ENCODE peak calls at places on chromosome 2, in five cellular contexts. J, L, E, P and O are unnamed samples.

GRCh38 chr2:51505533-51505932 is 473.6 kb upstream of the NRXN1 start:
- DNase-seq in P (no peak), L (no peak), E (no peak), J (no peak), O (no peak)

GRCh38 chr2:109062558-109063325 is 66.3 kb upstream of the SH3RF3 start:
- DNase-seq in E (no peak), P (no peak), J (no peak), L (no peak), O (no peak)

GRCh38 chr2:157056200-157056676 is 201.3 kb upstream of the GALNT5 start:
- DNase-seq in E (no peak), L (no peak), J (no peak), P (peak; percentile 14), O (no peak)

GRCh38 chr2:41241325-41242000 is 789.6 kb upstream of the SLC8A1 start:
- DNase-seq in L (no peak), P (no peak), E (no peak), J (no peak), O (no peak)

GRCh38 chr2:25119263-25119662 is 49.1 kb downstream of the POMC start:
- DNase-seq in E (no peak), P (no peak), L (no peak), J (no peak), O (no peak)

GRCh38 chr2:72150961-72151356 is 3.3 kb upstream of the CYP26B1 start:
- DNase-seq in E (no peak), P (peak; percentile 10), J (no peak), L (no peak), O (no peak)

GRCh38 chr2:241215421-241215820 is 26.9 kb downstream of the ANO7 start:
- DNase-seq in J (no peak), E (no peak), P (no peak), L (no peak), O (no peak)

GRCh38 chr2:176466918-176467452 is 197.7 kb downstream of the MTX2 start:
- DNase-seq in E (no peak), J (no peak), L (no peak), P (no peak), O (no peak)

GRCh38 chr2:97963880-97964279 is 31.9 kb downstream of the TMEM131 start:
- DNase-seq in J (no peak), E (no peak), P (no peak), L (no peak), O (no peak)

GRCh38 chr2:19731515-19731914 is 170.3 kb downstream of the TTC32 start:
- DNase-seq in L (no peak), J (no peak), P (no peak), E (no peak), O (no peak)

GRCh38 chr2:39379643-39380524 is 57.2 kb downstream of the MAP4K3 start:
- DNase-seq in J (peak; percentile 53), P (peak; percentile 40), E (peak; percentile 32), L (peak; percentile 44), O (peak; percentile 60)

GRCh38 chr2:186576614-186577013 is 13.2 kb upstream of the ITGAV start:
- DNase-seq in E (no peak), J (no peak), L (no peak), P (no peak), O (no peak)

GRCh38 chr2:111162718-111163331 is 42.1 kb downstream of the BCL2L11 start:
- DNase-seq in J (peak; percentile 24), L (peak; percentile 40), P (no peak), E (no peak), O (peak; percentile 59)

GRCh38 chr2:15846626-15847025 is 93.7 kb upstream of the MYCN start:
- DNase-seq in P (no peak), L (no peak), E (no peak), J (no peak), O (no peak)

GRCh38 chr2:232418466-232419244 is 12.0 kb downstream of the ALPG start:
- DNase-seq in L (no peak), E (no peak), J (peak; percentile 10), P (no peak), O (peak; percentile 63)

GRCh38 chr2:150182564-150183249 is 304.8 kb downstream of the RND3 start:
- DNase-seq in E (no peak), J (no peak), L (no peak), P (no peak), O (peak; percentile 67)

GRCh38 chr2:218367415-218368149 is 10.9 kb downstream of the CATIP start:
- DNase-seq in P (peak; percentile 82), J (peak; percentile 77), L (peak; percentile 80), E (peak; percentile 78), O (peak; percentile 84)

GRCh38 chr2:177207101-177207500 is 5.5 kb upstream of the HNRNPA3 start:
- DNase-seq in L (no peak), E (no peak), P (no peak), J (no peak), O (no peak)

GRCh38 chr2:101832114-101832513 is 134.6 kb downstream of the MAP4K4 start:
- DNase-seq in E (peak; percentile 29), P (no peak), L (no peak), J (no peak), O (peak; percentile 27)

GRCh38 chr2:16617282-16618266 is 48.1 kb downstream of the CYRIA start:
- DNase-seq in E (peak; percentile 30), J (no peak), L (no peak), P (peak; percentile 41), O (peak; percentile 56)

GRCh38 chr2:200523604-200524003 is 2.4 kb upstream of the SGO2 start:
- DNase-seq in J (no peak), L (no peak), P (no peak), E (no peak), O (no peak)

GRCh38 chr2:71669628-71670429 is 216.5 kb downstream of the DYSF start:
- DNase-seq in J (no peak), P (no peak), E (no peak), L (no peak), O (peak; percentile 10)

GRCh38 chr2:225814554-225814953 is 415.0 kb downstream of the NYAP2 start:
- DNase-seq in P (no peak), J (no peak), E (no peak), L (no peak), O (no peak)

GRCh38 chr2:186595219-186595618 is 5.4 kb downstream of the ITGAV start:
- DNase-seq in J (no peak), E (no peak), L (no peak), P (no peak), O (no peak)

GRCh38 chr2:241887806-241888522 is 18.4 kb downstream of the RTP5 start:
- DNase-seq in J (no peak), P (no peak), L (no peak), E (no peak), O (no peak)

GRCh38 chr2:102950547-102950946 is 188.7 kb downstream of the TMEM182 start:
- DNase-seq in P (no peak), E (peak; percentile 16), L (no peak), J (no peak), O (no peak)

GRCh38 chr2:30705056-30705455 is 102.2 kb downstream of the CAPN13 start:
- DNase-seq in J (no peak), P (no peak), E (no peak), L (no peak), O (no peak)